ENCODE peak calls at places on chromosome 17, in four cellular contexts. D is GM12878, B is HepG2, P is K562. K is an unnamed sample.
A peak's percentile ranks its signal among the peaks of the same experiment; 100 is the strongest.

GRCh38 chr17:16287563-16288027 is 65.7 kb downstream of the CENPV start:
- DNase-seq in D (peak; percentile 80), B (peak; percentile 48), P (peak; percentile 68), K (no peak)

GRCh38 chr17:20154601-20155000 is 145.4 kb downstream of the SPECC1 start:
- DNase-seq in D (no peak), B (no peak), P (no peak), K (no peak)

GRCh38 chr17:3512512-3513171 is 36.8 kb downstream of the ASPA start:
- DNase-seq in D (no peak), B (no peak), P (peak; percentile 6), K (no peak)

GRCh38 chr17:20955437-20956323 is 87.1 kb downstream of the USP22 start:
- DNase-seq in D (no peak), B (peak; percentile 4), P (no peak), K (no peak)

GRCh38 chr17:72370819-72371218 is 250.0 kb downstream of the SOX9 start:
- DNase-seq in D (no peak), B (no peak), P (peak; percentile 3), K (no peak)

GRCh38 chr17:60887607-60888028 is 210.0 kb downstream of the BCAS3 start:
- DNase-seq in D (no peak), B (no peak), P (peak; percentile 5), K (no peak)

GRCh38 chr17:63382826-63383225 is 63.3 kb downstream of the CYB561 start:
- DNase-seq in D (no peak), B (no peak), P (no peak), K (no peak)

GRCh38 chr17:11880714-11881113 is 116.6 kb downstream of the ZNF18 start:
- DNase-seq in D (no peak), B (peak; percentile 52), P (peak; percentile 42), K (peak; percentile 41)

GRCh38 chr17:49407981-49408501 is 6.6 kb downstream of the PHB1 start:
- DNase-seq in D (no peak), B (peak; percentile 87), P (peak; percentile 81), K (peak; percentile 90)

GRCh38 chr17:17763734-17764133 is 73.1 kb downstream of the SREBF1 start:
- DNase-seq in D (no peak), B (no peak), P (no peak), K (no peak)

GRCh38 chr17:20960871-20961270 is 81.9 kb downstream of the USP22 start:
- DNase-seq in D (no peak), B (no peak), P (no peak), K (no peak)

GRCh38 chr17:20159406-20160075 is 150.4 kb downstream of the SPECC1 start:
- DNase-seq in D (no peak), B (no peak), P (no peak), K (no peak)

GRCh38 chr17:74012465-74012864 is 191.0 kb upstream of the RPL38 start:
- DNase-seq in D (no peak), B (peak; percentile 15), P (no peak), K (no peak)

GRCh38 chr17:32672701-32673100 is 185.9 kb downstream of the CDK5R1 start:
- DNase-seq in D (no peak), B (no peak), P (no peak), K (no peak)

GRCh38 chr17:61490540-61490975 is 38.3 kb downstream of the TBX4 start:
- DNase-seq in D (no peak), B (no peak), P (no peak), K (no peak)

GRCh38 chr17:17591408-17592265 is at the start of gene PEMT:
- DNase-seq in D (peak; percentile 88), B (peak; percentile 97), P (peak; percentile 96), K (peak; percentile 96)

GRCh38 chr17:2101448-2102257 is 46.8 kb downstream of the HIC1 start:
- DNase-seq in D (no peak), B (no peak), P (peak; percentile 44), K (peak; percentile 33)

GRCh38 chr17:65362826-65363225 is 198.6 kb downstream of the AXIN2 start:
- DNase-seq in D (no peak), B (no peak), P (no peak), K (no peak)

GRCh38 chr17:78132086-78132676 is 1.6 kb downstream of the TMC8 start:
- DNase-seq in D (no peak), B (no peak), P (peak; percentile 46), K (no peak)

GRCh38 chr17:17774009-17774881 is 62.5 kb downstream of the SREBF1 start:
- DNase-seq in D (no peak), B (no peak), P (no peak), K (no peak)

GRCh38 chr17:70034158-70034557 is 40.9 kb upstream of the KCNJ16 start:
- DNase-seq in D (no peak), B (no peak), P (no peak), K (no peak)

GRCh38 chr17:63395075-63395815 is 50.9 kb downstream of the CYB561 start:
- DNase-seq in D (no peak), B (no peak), P (no peak), K (no peak)

GRCh38 chr17:50905460-50905803 is 39.3 kb upstream of the TOB1 start:
- DNase-seq in D (no peak), B (peak; percentile 85), P (peak; percentile 14), K (no peak)

GRCh38 chr17:55320594-55321506 is 56.1 kb downstream of the HLF start:
- DNase-seq in D (no peak), B (no peak), P (no peak), K (no peak)

GRCh38 chr17:79628861-79629547 is 18.2 kb upstream of the RBFOX3 start:
- DNase-seq in D (no peak), B (no peak), P (no peak), K (peak; percentile 4)

GRCh38 chr17:44927696-44928095 is 12.4 kb upstream of the GFAP start:
- DNase-seq in D (no peak), B (no peak), P (no peak), K (no peak)

GRCh38 chr17:44928136-44928535 is 12.8 kb upstream of the GFAP start:
- DNase-seq in D (no peak), B (no peak), P (no peak), K (no peak)

GRCh38 chr17:44925731-44926697 is 10.7 kb upstream of the GFAP start:
- DNase-seq in D (no peak), B (no peak), P (no peak), K (no peak)

GRCh38 chr17:44928950-44929720 is 13.8 kb upstream of the GFAP start:
- DNase-seq in D (no peak), B (no peak), P (no peak), K (no peak)

DNA sequence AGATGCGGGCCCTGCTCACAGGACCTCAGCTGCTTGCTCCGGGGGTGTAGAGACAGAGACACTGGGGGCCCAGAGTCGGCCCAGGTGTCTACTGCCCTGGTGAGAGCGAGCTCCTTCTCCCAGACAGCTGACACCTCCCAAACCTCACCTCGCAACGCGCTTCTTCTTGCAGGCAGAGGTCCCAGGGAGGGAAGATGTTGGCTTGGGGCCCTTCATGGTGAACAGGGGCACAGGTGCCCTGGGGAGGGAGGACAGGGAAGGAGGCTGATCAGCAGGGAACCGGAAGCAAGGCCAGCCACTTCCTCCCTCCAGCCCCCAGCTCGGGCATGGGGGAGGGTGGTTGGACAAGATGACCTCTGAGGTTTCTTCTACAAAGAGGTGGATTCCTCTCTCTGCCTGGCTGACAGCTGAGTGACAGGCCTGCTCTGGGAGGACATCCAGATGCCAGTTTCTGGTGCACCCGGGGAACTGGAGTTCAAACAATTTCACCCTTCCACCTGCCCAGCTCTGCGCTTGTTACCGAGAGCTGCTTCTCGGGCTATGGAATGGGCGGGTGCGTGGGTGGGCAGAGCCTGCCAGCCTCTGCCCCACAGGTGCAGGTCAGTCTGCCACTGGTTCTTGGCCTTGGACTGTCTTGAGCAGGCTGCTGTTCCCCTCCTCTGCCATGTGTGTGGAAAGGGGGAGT is 11.7 kb upstream of the GFAP start:
- DNase-seq in D (no peak), B (no peak), P (no peak), K (no peak)
- TF ChIP-seq FOXM1 in D (no peak), B (no peak), P (no peak), K (no peak)

DNA sequence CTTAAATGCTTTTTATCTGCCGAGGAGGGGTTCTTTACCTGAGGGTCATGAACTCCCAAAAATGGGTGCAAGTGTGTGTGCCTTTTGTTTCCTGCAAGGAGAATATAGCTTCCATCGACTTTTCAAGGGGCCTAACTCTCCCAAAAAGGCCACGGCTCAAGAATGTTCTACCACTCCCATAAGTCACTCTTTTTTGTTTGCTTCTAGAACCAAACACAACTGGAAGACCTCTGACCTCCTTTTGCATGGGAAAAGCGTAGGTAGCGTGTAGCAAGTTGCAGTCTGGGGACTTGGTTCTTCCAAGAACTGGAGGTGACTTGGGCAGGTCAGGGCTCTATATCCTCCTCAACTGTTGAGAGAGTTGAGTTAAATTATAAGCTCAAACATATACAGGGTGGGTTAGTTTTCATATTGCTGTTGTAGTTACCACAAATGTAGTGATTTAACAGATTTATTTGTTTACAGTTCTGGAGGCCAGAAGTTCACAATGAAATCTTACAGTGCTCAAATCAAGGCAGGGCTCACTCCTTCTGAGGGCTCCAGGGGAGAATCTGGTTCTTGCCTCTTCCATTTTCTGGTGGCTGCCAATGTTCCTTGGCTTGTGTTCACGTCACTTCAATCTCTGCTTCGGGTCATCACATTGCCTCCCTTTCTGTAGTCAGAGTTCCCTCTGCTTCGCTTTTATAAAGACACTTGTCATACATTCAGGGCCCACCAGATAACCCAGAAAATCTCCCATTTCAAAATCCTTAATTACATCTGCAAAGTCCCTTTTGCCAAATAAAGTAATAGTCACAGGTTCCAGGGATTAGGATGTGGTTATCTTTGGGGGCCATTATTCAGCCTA is 1.4 kb downstream of the TMEM97 start:
- DNase-seq in D (no peak), B (no peak), P (peak; percentile 34), K (no peak)
- TF ChIP-seq FOXK2 in D (no peak), B (no peak), P (no peak), K (no peak)

DNA sequence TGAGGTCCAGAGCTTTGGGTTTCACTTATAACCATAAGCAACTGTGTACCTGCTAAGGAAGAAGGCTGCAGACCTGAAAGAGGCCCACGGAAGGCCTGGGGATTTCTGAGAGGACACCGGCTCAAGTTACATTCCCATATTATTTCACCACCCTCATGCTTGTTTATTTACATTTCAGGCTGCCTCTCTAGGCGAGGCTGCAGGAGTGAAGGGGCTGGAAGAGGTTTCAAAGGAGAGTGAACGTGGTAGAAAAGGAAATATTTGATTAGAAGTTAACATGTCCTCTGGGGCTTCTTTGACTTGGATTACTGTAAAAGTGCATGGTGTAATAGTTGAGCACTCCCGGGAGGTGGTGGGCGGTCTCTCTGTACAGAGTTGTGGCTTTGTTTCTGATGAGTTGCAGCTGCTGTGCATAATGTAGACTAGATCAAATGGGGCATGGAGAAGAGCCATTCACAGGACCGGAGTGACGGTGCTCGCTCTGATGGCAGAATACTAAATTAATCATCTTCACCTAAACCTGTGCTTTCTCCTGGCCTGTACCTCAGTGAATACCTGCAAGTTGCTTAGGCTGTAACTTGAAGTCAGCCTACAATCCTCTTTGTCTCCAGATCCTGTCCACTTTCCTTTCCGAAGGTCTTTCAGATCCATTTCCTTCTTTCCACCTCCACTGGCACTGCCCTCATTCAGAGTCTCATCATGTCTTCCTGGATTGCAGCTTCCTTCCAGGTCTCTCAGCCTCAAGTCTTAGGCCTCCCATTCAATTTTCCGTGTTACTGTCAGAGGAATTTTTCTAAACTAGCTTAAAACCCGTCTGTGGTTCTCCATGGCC is 1.9 kb upstream of the CPD start:
- DNase-seq in D (peak; percentile 40), B (peak; percentile 88), P (peak; percentile 25), K (peak; percentile 30)
- TF ChIP-seq FOXM1 in D (no peak), B (no peak), P (no peak), K (no peak)

GRCh38 chr17:76197911-76198310 is 42.4 kb downstream of the RNF157 start:
- DNase-seq in D (no peak), B (no peak), P (peak; percentile 74), K (no peak)

GRCh38 chr17:76200354-76200753 is 39.9 kb downstream of the RNF157 start:
- DNase-seq in D (no peak), B (no peak), P (no peak), K (no peak)

GRCh38 chr17:76198702-76199101 is 41.6 kb downstream of the RNF157 start:
- DNase-seq in D (no peak), B (no peak), P (no peak), K (no peak)

GRCh38 chr17:76196675-76197074 is 43.6 kb downstream of the RNF157 start:
- DNase-seq in D (no peak), B (no peak), P (no peak), K (no peak)

GRCh38 chr17:76199466-76199865 is 40.8 kb downstream of the RNF157 start:
- DNase-seq in D (no peak), B (no peak), P (no peak), K (no peak)
- TF ChIP-seq FOXK2 in D (no peak), B (no peak), P (no peak), K (no peak)